ENCODE peak calls at places on chromosomes 7 and 10, in seven cellular contexts. A, F, O, S, R, Q and B are unnamed samples.

GRCh38 chr10:62239994-62240393 is 28.6 kb downstream of the RTKN2 start:
- DNase-seq in F (no peak), Q (no peak), S (no peak), R (peak; percentile 10), A (no peak), O (no peak), B (no peak)

GRCh38 chr7:47720141-47720906 is 138.4 kb upstream of the TNS3 start:
- DNase-seq in S (no peak), R (no peak), O (no peak), F (no peak), A (peak; percentile 36), Q (peak; percentile 75), B (no peak)

GRCh38 chr10:95343573-95343972 is 52.8 kb upstream of the PDLIM1 start:
- DNase-seq in R (no peak), A (no peak), O (no peak), S (no peak), Q (no peak), F (no peak), B (no peak)

GRCh38 chr7:42107484-42107883 is 129.5 kb downstream of the GLI3 start:
- DNase-seq in Q (no peak), A (no peak), F (no peak), O (no peak), S (no peak), R (no peak), B (no peak)

GRCh38 chr7:105819559-105819958 is 56.8 kb downstream of the ATXN7L1 start:
- DNase-seq in F (no peak), Q (no peak), A (no peak), O (no peak), R (no peak), S (no peak), B (no peak)

GRCh38 chr10:125259651-125260050 is 99.3 kb upstream of the CTBP2 start:
- DNase-seq in S (no peak), A (no peak), O (no peak), R (no peak), F (no peak), Q (no peak), B (no peak)

GRCh38 chr10:104784452-104784851 is 143.4 kb downstream of the SORCS3 start:
- DNase-seq in Q (no peak), F (no peak), S (no peak), O (no peak), A (no peak), R (no peak), B (no peak)

GRCh38 chr7:32957326-32958045 is at the start of gene FKBP9:
- DNase-seq in A (peak; percentile 83), S (peak; percentile 96), F (no peak), R (peak; percentile 85), Q (peak; percentile 95), O (no peak), B (peak; percentile 93)

GRCh38 chr7:33494473-33494872 is 365.1 kb downstream of the BBS9 start:
- DNase-seq in A (no peak), S (no peak), R (no peak), Q (no peak), O (no peak), F (no peak), B (no peak)

GRCh38 chr10:111316607-111317006 is 239.8 kb downstream of the ADRA2A start:
- DNase-seq in A (no peak), F (no peak), O (no peak), S (no peak), R (no peak), Q (no peak), B (no peak)

GRCh38 chr7:138603549-138604324 is 97.4 kb downstream of the SVOPL start:
- DNase-seq in F (no peak), R (no peak), S (no peak), Q (no peak), O (no peak), A (no peak), B (no peak)

GRCh38 chr10:35195361-35196306 is 69.0 kb downstream of the CREM start:
- DNase-seq in S (no peak), A (peak; percentile 65), O (peak; percentile 73), F (peak; percentile 79), Q (peak; percentile 78), R (peak; percentile 100), B (peak; percentile 72)

GRCh38 chr7:83514977-83515376 is 134.0 kb downstream of the SEMA3E start:
- DNase-seq in F (no peak), R (no peak), Q (no peak), A (no peak), O (no peak), S (no peak), B (no peak)

GRCh38 chr10:3902054-3902808 is 117.2 kb upstream of the KLF6 start:
- DNase-seq in O (peak; percentile 24), S (no peak), A (peak; percentile 70), F (peak; percentile 7), Q (no peak), R (peak; percentile 82), B (peak; percentile 53)

GRCh38 chr7:44565795-44566559 is 7.7 kb downstream of the DDX56 start:
- DNase-seq in S (peak; percentile 64), A (no peak), Q (no peak), R (no peak), O (no peak), F (no peak), B (no peak)